ENCODE peak calls at places on chromosomes 7 and 10, in nine cellular contexts. C is WTC11; W is activated naive CD4-positive, alpha-beta T cell treated with Interleukin-2 at 50 U/mL for 16 hours; T is CD8-positive, alpha-beta memory T cell; L is stimulated activated CD4-positive, alpha-beta T cell treated with anti-CD3 and anti-CD28 coated beads, Interleukin-12 subunit alpha, Interleukin-12 subunit beta, amount 100 ng/mL, for 24 hours; S is M059J; M is posterior cingulate gyrus; N is NCI-H1930; A is NCI-H2081. P is an unnamed sample.

GRCh38 chr10:78462221-78462620 is 428.6 kb downstream of the RPS24 start:
- DNase-seq in C (no peak), W (no peak), T (no peak), L (no peak), S (no peak), M (no peak), N (no peak), A (no peak), P (no peak)

GRCh38 chr7:17601921-17602320 is 303.5 kb downstream of the AHR start:
- DNase-seq in C (no peak), W (no peak), T (no peak), L (no peak), S (peak), M (no peak), N (no peak), A (no peak), P (no peak)

GRCh38 chr10:130452096-130452495 is 315.9 kb downstream of the GLRX3 start:
- DNase-seq in C (no peak), W (no peak), T (no peak), L (no peak), S (no peak), M (no peak), N (no peak), A (no peak), P (no peak)

GRCh38 chr7:74658171-74659004 is 870 bp downstream of the GTF2I start:
- DNase-seq in C (peak), W (peak), T (peak), L (peak), S (peak), M (peak), N (peak), A (peak), P (peak)

GRCh38 chr10:3763035-3763456 is 22.0 kb downstream of the KLF6 start:
- DNase-seq in C (no peak), W (peak), T (no peak), L (no peak), S (peak), M (no peak), N (no peak), A (no peak), P (peak)

GRCh38 chr10:23322082-23322481 is 22.5 kb downstream of the C10orf67 start:
- DNase-seq in C (no peak), W (no peak), T (no peak), L (no peak), S (no peak), M (no peak), N (no peak), A (no peak), P (no peak)

GRCh38 chr7:124843336-124843735 is 77.7 kb upstream of the GPR37 start:
- DNase-seq in C (no peak), W (no peak), T (no peak), L (no peak), S (no peak), M (no peak), N (no peak), A (no peak), P (no peak)

GRCh38 chr7:31938650-31939049 is 131.6 kb downstream of the PDE1C start:
- DNase-seq in C (no peak), W (no peak), T (no peak), L (no peak), S (peak), M (no peak), N (no peak), A (no peak), P (peak)

GRCh38 chr7:74084722-74085578 is 1.3 kb downstream of the LIMK1 start:
- DNase-seq in C (no peak), W (no peak), T (no peak), L (no peak), S (peak), M (no peak), N (no peak), A (no peak), P (no peak)

GRCh38 chr10:124697837-124698559 is 46.2 kb downstream of the FAM53B start:
- DNase-seq in C (no peak), W (peak), T (peak), L (peak), S (no peak), M (no peak), N (no peak), A (no peak), P (no peak)

GRCh38 chr10:79406683-79407396 is 38.6 kb downstream of the ZCCHC24 start:
- DNase-seq in C (no peak), W (no peak), T (no peak), L (no peak), S (no peak), M (peak), N (no peak), A (no peak), P (no peak)

GRCh38 chr10:83078160-83078559 is 1061.1 kb upstream of the GHITM start:
- DNase-seq in C (no peak), W (no peak), T (no peak), L (no peak), S (peak), M (no peak), N (no peak), A (no peak), P (no peak)

GRCh38 chr10:68261132-68261856 is 29.4 kb upstream of the ATOH7 start:
- DNase-seq in C (no peak), W (no peak), T (no peak), L (no peak), S (no peak), M (peak), N (no peak), A (no peak), P (peak)

GRCh38 chr10:133224861-133225366 is 5.1 kb upstream of the UTF1 start:
- DNase-seq in C (no peak), W (no peak), T (no peak), L (no peak), S (no peak), M (no peak), N (no peak), A (no peak), P (no peak)

GRCh38 chr10:43417950-43418768 is 9.2 kb upstream of the HNRNPF start:
- DNase-seq in C (no peak), W (peak), T (peak), L (no peak), S (no peak), M (no peak), N (no peak), A (no peak), P (no peak)

GRCh38 chr7:101681170-101682007 is 52.3 kb upstream of the MYL10 start:
- DNase-seq in C (no peak), W (no peak), T (no peak), L (no peak), S (peak), M (peak), N (no peak), A (no peak), P (peak)

GRCh38 chr7:53238021-53238605 is 202.7 kb downstream of the POM121L12 start:
- DNase-seq in C (no peak), W (no peak), T (no peak), L (no peak), S (no peak), M (no peak), N (no peak), A (no peak), P (no peak)

GRCh38 chr7:28685660-28686417 is 272.3 kb downstream of the TRIL start:
- DNase-seq in C (peak), W (no peak), T (no peak), L (no peak), S (peak), M (peak), N (no peak), A (peak), P (peak)

P was measured in EH.